ENCODE peak calls at places on chromosomes 1 and 21, in six cellular contexts. One of them, this sample, is unnamed.

GRCh38 chr1:175146535-175147213 is 45.9 kb downstream of the KIAA0040 start:
- DNase-seq in hepatocyte: peak
- DNase-seq in HCT116: peak
- DNase-seq in OCI-LY7: peak
- DNase-seq in fibroblast of lung: peak
- DNase-seq in astrocyte: peak
- DNase-seq in this sample: no peak

GRCh38 chr1:235557495-235557894 is 53.2 kb upstream of the B3GALNT2 start:
- DNase-seq in hepatocyte: no peak
- DNase-seq in HCT116: no peak
- DNase-seq in OCI-LY7: peak
- DNase-seq in fibroblast of lung: no peak
- DNase-seq in astrocyte: no peak
- DNase-seq in this sample: no peak

GRCh38 chr21:46079357-46080170 is 18.3 kb upstream of the COL6A2 start:
- DNase-seq in hepatocyte: peak
- DNase-seq in HCT116: no peak
- DNase-seq in OCI-LY7: no peak
- DNase-seq in fibroblast of lung: peak
- DNase-seq in astrocyte: peak
- DNase-seq in this sample: no peak

GRCh38 chr1:117060441-117061317 is 553 bp downstream of the TTF2 start:
- DNase-seq in hepatocyte: peak
- DNase-seq in HCT116: peak
- DNase-seq in OCI-LY7: peak
- DNase-seq in fibroblast of lung: peak
- DNase-seq in astrocyte: peak
- DNase-seq in this sample: no peak

GRCh38 chr21:45590726-45591618 is 48.7 kb upstream of the SLC19A1 start:
- DNase-seq in hepatocyte: no peak
- DNase-seq in HCT116: no peak
- DNase-seq in OCI-LY7: peak
- DNase-seq in fibroblast of lung: no peak
- DNase-seq in astrocyte: no peak
- DNase-seq in this sample: peak

GRCh38 chr1:217134857-217135568 is 411.8 kb upstream of the ESRRG start:
- DNase-seq in hepatocyte: peak
- DNase-seq in HCT116: no peak
- DNase-seq in OCI-LY7: no peak
- DNase-seq in fibroblast of lung: peak
- DNase-seq in astrocyte: peak
- DNase-seq in this sample: no peak

GRCh38 chr1:30540611-30541192 is 182.7 kb downstream of the MATN1 start:
- DNase-seq in hepatocyte: no peak
- DNase-seq in HCT116: no peak
- DNase-seq in OCI-LY7: no peak
- DNase-seq in fibroblast of lung: no peak
- DNase-seq in astrocyte: no peak
- DNase-seq in this sample: no peak

GRCh38 chr1:183604811-183605210 is 14.6 kb upstream of the NCF2 start:
- DNase-seq in hepatocyte: no peak
- DNase-seq in HCT116: no peak
- DNase-seq in OCI-LY7: no peak
- DNase-seq in fibroblast of lung: no peak
- DNase-seq in astrocyte: no peak
- DNase-seq in this sample: no peak

GRCh38 chr1:209367031-209367813 is 216.3 kb upstream of the CAMK1G start:
- DNase-seq in hepatocyte: no peak
- DNase-seq in HCT116: no peak
- DNase-seq in OCI-LY7: no peak
- DNase-seq in fibroblast of lung: peak
- DNase-seq in astrocyte: peak
- DNase-seq in this sample: no peak

GRCh38 chr1:91699339-91699970 is 186.5 kb downstream of the TGFBR3 start:
- DNase-seq in hepatocyte: no peak
- DNase-seq in HCT116: no peak
- DNase-seq in OCI-LY7: no peak
- DNase-seq in fibroblast of lung: peak
- DNase-seq in astrocyte: no peak
- DNase-seq in this sample: no peak

GRCh38 chr1:160567858-160568682 is 11.2 kb downstream of the CD84 start:
- DNase-seq in hepatocyte: no peak
- DNase-seq in HCT116: no peak
- DNase-seq in OCI-LY7: peak
- DNase-seq in fibroblast of lung: no peak
- DNase-seq in astrocyte: no peak
- DNase-seq in this sample: no peak

GRCh38 chr21:21439761-21440160 is 441.6 kb downstream of the NCAM2 start:
- DNase-seq in hepatocyte: no peak
- DNase-seq in HCT116: no peak
- DNase-seq in OCI-LY7: no peak
- DNase-seq in fibroblast of lung: peak
- DNase-seq in astrocyte: peak
- DNase-seq in this sample: no peak

GRCh38 chr1:149932474-149932873 is 4.2 kb downstream of the MTMR11 start:
- DNase-seq in hepatocyte: no peak
- DNase-seq in HCT116: no peak
- DNase-seq in OCI-LY7: no peak
- DNase-seq in fibroblast of lung: no peak
- DNase-seq in astrocyte: no peak
- DNase-seq in this sample: no peak

GRCh38 chr1:51945591-51945990 is 44.9 kb downstream of the RAB3B start:
- DNase-seq in hepatocyte: no peak
- DNase-seq in HCT116: no peak
- DNase-seq in OCI-LY7: no peak
- DNase-seq in fibroblast of lung: peak
- DNase-seq in astrocyte: peak
- DNase-seq in this sample: no peak

GRCh38 chr1:17654519-17654918 is 100.6 kb upstream of the ACTL8 start:
- DNase-seq in hepatocyte: no peak
- DNase-seq in HCT116: no peak
- DNase-seq in OCI-LY7: no peak
- DNase-seq in fibroblast of lung: no peak
- DNase-seq in astrocyte: no peak
- DNase-seq in this sample: no peak

GRCh38 chr1:61085191-61086086 is 3.1 kb downstream of the NFIA start:
- DNase-seq in hepatocyte: no peak
- DNase-seq in HCT116: no peak
- DNase-seq in OCI-LY7: no peak
- DNase-seq in fibroblast of lung: no peak
- DNase-seq in astrocyte: no peak
- DNase-seq in this sample: no peak

GRCh38 chr1:111852216-111852615 is 96.5 kb downstream of the DDX20 start:
- DNase-seq in hepatocyte: no peak
- DNase-seq in HCT116: no peak
- DNase-seq in OCI-LY7: no peak
- DNase-seq in fibroblast of lung: no peak
- DNase-seq in astrocyte: no peak
- DNase-seq in this sample: no peak

GRCh38 chr21:42735944-42736343 is 82.5 kb downstream of the PDE9A start:
- DNase-seq in hepatocyte: no peak
- DNase-seq in HCT116: no peak
- DNase-seq in OCI-LY7: no peak
- DNase-seq in fibroblast of lung: no peak
- DNase-seq in astrocyte: no peak
- DNase-seq in this sample: no peak

GRCh38 chr1:3068400-3069361 is at the start of gene PRDM16:
- DNase-seq in hepatocyte: peak
- DNase-seq in HCT116: peak
- DNase-seq in OCI-LY7: no peak
- DNase-seq in fibroblast of lung: peak
- DNase-seq in astrocyte: peak
- DNase-seq in this sample: no peak

GRCh38 chr1:154741327-154741726 is 128.8 kb downstream of the KCNN3 start:
- DNase-seq in hepatocyte: no peak
- DNase-seq in HCT116: no peak
- DNase-seq in OCI-LY7: no peak
- DNase-seq in fibroblast of lung: no peak
- DNase-seq in astrocyte: peak
- DNase-seq in this sample: no peak

GRCh38 chr21:33327326-33327725 is 2.6 kb downstream of the IFNAR1 start:
- DNase-seq in hepatocyte: no peak
- DNase-seq in HCT116: no peak
- DNase-seq in OCI-LY7: no peak
- DNase-seq in fibroblast of lung: no peak
- DNase-seq in astrocyte: no peak
- DNase-seq in this sample: no peak

GRCh38 chr1:59885160-59885832 is 41.3 kb downstream of the CYP2J2 start:
- DNase-seq in hepatocyte: no peak
- DNase-seq in HCT116: no peak
- DNase-seq in OCI-LY7: no peak
- DNase-seq in fibroblast of lung: no peak
- DNase-seq in astrocyte: no peak
- DNase-seq in this sample: no peak

GRCh38 chr1:245896258-245896657 is 610.8 kb downstream of the SMYD3 start:
- DNase-seq in hepatocyte: no peak
- DNase-seq in HCT116: no peak
- DNase-seq in OCI-LY7: no peak
- DNase-seq in fibroblast of lung: no peak
- DNase-seq in astrocyte: no peak
- DNase-seq in this sample: no peak

GRCh38 chr1:231793893-231794292 is 167.3 kb downstream of the DISC1 start:
- DNase-seq in hepatocyte: no peak
- DNase-seq in HCT116: no peak
- DNase-seq in OCI-LY7: no peak
- DNase-seq in fibroblast of lung: no peak
- DNase-seq in astrocyte: no peak
- DNase-seq in this sample: no peak

GRCh38 chr1:231803353-231803752 is 176.8 kb downstream of the DISC1 start:
- DNase-seq in hepatocyte: no peak
- DNase-seq in HCT116: no peak
- DNase-seq in OCI-LY7: no peak
- DNase-seq in fibroblast of lung: peak
- DNase-seq in astrocyte: peak
- DNase-seq in this sample: no peak

GRCh38 chr1:231800071-231800470 is 173.5 kb downstream of the DISC1 start:
- DNase-seq in hepatocyte: no peak
- DNase-seq in HCT116: no peak
- DNase-seq in OCI-LY7: no peak
- DNase-seq in fibroblast of lung: peak
- DNase-seq in astrocyte: peak
- DNase-seq in this sample: no peak

GRCh38 chr1:231796141-231796540 is 169.6 kb downstream of the DISC1 start:
- DNase-seq in hepatocyte: no peak
- DNase-seq in HCT116: no peak
- DNase-seq in OCI-LY7: no peak
- DNase-seq in fibroblast of lung: no peak
- DNase-seq in astrocyte: no peak
- DNase-seq in this sample: no peak

GRCh38 chr1:231799363-231799986 is 172.9 kb downstream of the DISC1 start:
- DNase-seq in hepatocyte: no peak
- DNase-seq in HCT116: no peak
- DNase-seq in OCI-LY7: no peak
- DNase-seq in fibroblast of lung: peak
- DNase-seq in astrocyte: peak
- DNase-seq in this sample: no peak
- H3K27ac ChIP-seq in hepatocyte: no peak
- H3K27ac ChIP-seq in HCT116: no peak
- H3K27ac ChIP-seq in OCI-LY7: no peak
- H3K27ac ChIP-seq in fibroblast of lung: no peak
- H3K27ac ChIP-seq in astrocyte: peak
- H3K27ac ChIP-seq in this sample: no peak

GRCh38 chr1:152876827-152877226 is 1.3 kb upstream of the SMCP start:
- DNase-seq in hepatocyte: no peak
- DNase-seq in HCT116: no peak
- DNase-seq in OCI-LY7: no peak
- DNase-seq in fibroblast of lung: no peak
- DNase-seq in astrocyte: no peak
- DNase-seq in this sample: no peak

GRCh38 chr1:152879559-152880198 is 1.6 kb downstream of the SMCP start:
- DNase-seq in hepatocyte: no peak
- DNase-seq in HCT116: no peak
- DNase-seq in OCI-LY7: no peak
- DNase-seq in fibroblast of lung: no peak
- DNase-seq in astrocyte: no peak
- DNase-seq in this sample: no peak

GRCh38 chr1:152878042-152878441 is at the start of gene SMCP:
- DNase-seq in hepatocyte: no peak
- DNase-seq in HCT116: no peak
- DNase-seq in OCI-LY7: no peak
- DNase-seq in fibroblast of lung: no peak
- DNase-seq in astrocyte: no peak
- DNase-seq in this sample: no peak

GRCh38 chr1:152880907-152881306 is 2.8 kb downstream of the SMCP start:
- DNase-seq in hepatocyte: no peak
- DNase-seq in HCT116: no peak
- DNase-seq in OCI-LY7: no peak
- DNase-seq in fibroblast of lung: no peak
- DNase-seq in astrocyte: no peak
- DNase-seq in this sample: no peak

DNA sequence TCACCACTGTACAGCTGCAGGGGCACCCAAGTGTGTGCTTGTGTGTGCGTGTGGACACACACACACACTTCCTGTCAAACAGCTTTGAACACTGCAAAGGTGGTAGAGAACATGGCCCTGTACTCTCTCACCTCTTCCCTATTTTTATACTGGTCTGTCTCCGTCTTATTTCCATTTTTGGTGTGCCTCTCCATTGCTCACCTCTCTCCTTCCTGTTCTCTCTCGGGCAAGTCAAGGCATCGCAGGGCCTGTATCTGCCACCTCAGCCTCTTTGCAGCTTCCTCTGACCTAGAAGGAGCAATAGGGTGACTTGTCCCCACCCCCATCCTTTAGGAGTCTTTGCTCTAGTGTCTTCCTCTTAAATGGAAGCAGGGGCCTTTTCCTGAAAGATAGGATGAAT is 2.2 kb downstream of the SMCP start:
- DNase-seq in hepatocyte: no peak
- DNase-seq in HCT116: no peak
- DNase-seq in OCI-LY7: no peak
- DNase-seq in fibroblast of lung: no peak
- DNase-seq in astrocyte: no peak
- DNase-seq in this sample: no peak
- H2AFZ ChIP-seq in hepatocyte: no peak
- H2AFZ ChIP-seq in HCT116: no peak
- H2AFZ ChIP-seq in OCI-LY7: no peak
- H2AFZ ChIP-seq in fibroblast of lung: no peak
- H2AFZ ChIP-seq in astrocyte: no peak
- H2AFZ ChIP-seq in this sample: no peak

GRCh38 chr1:56547473-56547872 is 31.9 kb downstream of the PLPP3 start:
- DNase-seq in hepatocyte: no peak
- DNase-seq in HCT116: no peak
- DNase-seq in OCI-LY7: no peak
- DNase-seq in fibroblast of lung: no peak
- DNase-seq in astrocyte: no peak
- DNase-seq in this sample: no peak
- H3K27ac ChIP-seq in hepatocyte: no peak
- H3K27ac ChIP-seq in HCT116: no peak
- H3K27ac ChIP-seq in OCI-LY7: no peak
- H3K27ac ChIP-seq in fibroblast of lung: no peak
- H3K27ac ChIP-seq in astrocyte: no peak
- H3K27ac ChIP-seq in this sample: peak

DNA sequence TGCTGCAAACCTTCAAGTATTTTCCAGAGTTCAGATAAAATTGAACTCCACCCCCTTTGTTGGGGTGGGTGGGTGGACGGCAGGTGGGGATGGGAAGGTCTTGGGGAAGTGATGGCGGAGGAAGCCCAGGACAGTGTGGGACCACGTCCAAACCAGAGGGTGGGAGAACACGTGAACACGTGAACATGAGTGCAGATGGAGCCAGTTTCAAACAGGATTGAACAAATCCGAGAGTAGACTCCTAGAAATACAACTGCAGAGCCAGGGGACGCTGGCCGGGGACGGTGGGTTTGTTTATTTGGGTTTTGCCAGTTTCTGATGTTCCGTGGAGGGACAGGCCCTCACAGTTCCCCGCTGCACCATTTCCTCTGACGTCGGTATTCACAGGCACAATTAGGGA is 2.9 kb downstream of the KRTAP10-2 start:
- DNase-seq in hepatocyte: no peak
- DNase-seq in HCT116: no peak
- DNase-seq in OCI-LY7: no peak
- DNase-seq in fibroblast of lung: no peak
- DNase-seq in astrocyte: no peak
- DNase-seq in this sample: no peak
- H2AFZ ChIP-seq in hepatocyte: no peak
- H2AFZ ChIP-seq in HCT116: no peak
- H2AFZ ChIP-seq in OCI-LY7: no peak
- H2AFZ ChIP-seq in fibroblast of lung: no peak
- H2AFZ ChIP-seq in astrocyte: no peak
- H2AFZ ChIP-seq in this sample: no peak

This sample was measured in PC-9.